ENCODE peak calls at places on chromosome 6, in five cellular contexts. One of them, this sample, is unnamed.

GRCh38 chr6:121612916-121613315 is 177.5 kb downstream of the GJA1 start:
- DNase-seq in AG08396: no peak
- DNase-seq in GM18507: no peak
- DNase-seq in cardiac septum: no peak
- DNase-seq in stimulated activated CD4-positive, alpha-beta T cell treated with anti-CD3 and anti-CD28 coated beads, Interleukin-1b, Interleukin-23, amount 100 ng/mL, for 24 hours: no peak
- DNase-seq in this sample: no peak

GRCh38 chr6:26234421-26235239 is 130.4 kb upstream of the BTN3A2 start:
- DNase-seq in cardiac septum: no peak
- DNase-seq in AG08396: peak; percentile 75
- DNase-seq in stimulated activated CD4-positive, alpha-beta T cell treated with anti-CD3 and anti-CD28 coated beads, Interleukin-1b, Interleukin-23, amount 100 ng/mL, for 24 hours: peak; percentile 35
- DNase-seq in GM18507: no peak
- DNase-seq in this sample: peak; percentile 90

GRCh38 chr6:32439708-32440214 is at the start of gene HLA-DRA:
- DNase-seq in AG08396: peak; percentile 55
- DNase-seq in stimulated activated CD4-positive, alpha-beta T cell treated with anti-CD3 and anti-CD28 coated beads, Interleukin-1b, Interleukin-23, amount 100 ng/mL, for 24 hours: peak; percentile 7
- DNase-seq in GM18507: peak; percentile 61
- DNase-seq in cardiac septum: no peak
- DNase-seq in this sample: peak; percentile 64

GRCh38 chr6:163454425-163454824 is 39.9 kb downstream of the QKI start:
- DNase-seq in stimulated activated CD4-positive, alpha-beta T cell treated with anti-CD3 and anti-CD28 coated beads, Interleukin-1b, Interleukin-23, amount 100 ng/mL, for 24 hours: no peak
- DNase-seq in AG08396: no peak
- DNase-seq in cardiac septum: no peak
- DNase-seq in GM18507: no peak
- DNase-seq in this sample: no peak

GRCh38 chr6:73079611-73079955 is 145.7 kb downstream of the KHDC1L start:
- DNase-seq in stimulated activated CD4-positive, alpha-beta T cell treated with anti-CD3 and anti-CD28 coated beads, Interleukin-1b, Interleukin-23, amount 100 ng/mL, for 24 hours: no peak
- DNase-seq in AG08396: peak; percentile 10
- DNase-seq in cardiac septum: no peak
- DNase-seq in GM18507: no peak
- DNase-seq in this sample: peak; percentile 31

GRCh38 chr6:18031189-18031588 is 43.8 kb upstream of the KIF13A start:
- DNase-seq in AG08396: no peak
- DNase-seq in cardiac septum: no peak
- DNase-seq in stimulated activated CD4-positive, alpha-beta T cell treated with anti-CD3 and anti-CD28 coated beads, Interleukin-1b, Interleukin-23, amount 100 ng/mL, for 24 hours: no peak
- DNase-seq in GM18507: no peak
- DNase-seq in this sample: no peak

GRCh38 chr6:35415065-35415880 is 36.9 kb upstream of the FANCE start:
- DNase-seq in GM18507: no peak
- DNase-seq in stimulated activated CD4-positive, alpha-beta T cell treated with anti-CD3 and anti-CD28 coated beads, Interleukin-1b, Interleukin-23, amount 100 ng/mL, for 24 hours: no peak
- DNase-seq in cardiac septum: no peak
- DNase-seq in AG08396: peak; percentile 90
- DNase-seq in this sample: peak; percentile 79

GRCh38 chr6:69022991-69023390 is 387.9 kb downstream of the ADGRB3 start:
- DNase-seq in GM18507: no peak
- DNase-seq in cardiac septum: no peak
- DNase-seq in stimulated activated CD4-positive, alpha-beta T cell treated with anti-CD3 and anti-CD28 coated beads, Interleukin-1b, Interleukin-23, amount 100 ng/mL, for 24 hours: no peak
- DNase-seq in AG08396: peak; percentile 7
- DNase-seq in this sample: peak; percentile 6

GRCh38 chr6:39044181-39044580 is 4.4 kb upstream of the GLP1R start:
- DNase-seq in cardiac septum: no peak
- DNase-seq in stimulated activated CD4-positive, alpha-beta T cell treated with anti-CD3 and anti-CD28 coated beads, Interleukin-1b, Interleukin-23, amount 100 ng/mL, for 24 hours: no peak
- DNase-seq in AG08396: no peak
- DNase-seq in GM18507: no peak
- DNase-seq in this sample: peak; percentile 53

GRCh38 chr6:6918216-6918983 is 189.4 kb upstream of the RREB1 start:
- DNase-seq in AG08396: peak; percentile 30
- DNase-seq in cardiac septum: no peak
- DNase-seq in GM18507: peak; percentile 60
- DNase-seq in stimulated activated CD4-positive, alpha-beta T cell treated with anti-CD3 and anti-CD28 coated beads, Interleukin-1b, Interleukin-23, amount 100 ng/mL, for 24 hours: peak; percentile 50
- DNase-seq in this sample: peak; percentile 73

GRCh38 chr6:134123666-134124208 is 71.3 kb upstream of the SLC2A12 start:
- DNase-seq in stimulated activated CD4-positive, alpha-beta T cell treated with anti-CD3 and anti-CD28 coated beads, Interleukin-1b, Interleukin-23, amount 100 ng/mL, for 24 hours: no peak
- DNase-seq in cardiac septum: no peak
- DNase-seq in AG08396: no peak
- DNase-seq in GM18507: no peak
- DNase-seq in this sample: peak; percentile 75

GRCh38 chr6:73724389-73724788 is 28.4 kb downstream of the CD109 start:
- DNase-seq in GM18507: no peak
- DNase-seq in stimulated activated CD4-positive, alpha-beta T cell treated with anti-CD3 and anti-CD28 coated beads, Interleukin-1b, Interleukin-23, amount 100 ng/mL, for 24 hours: no peak
- DNase-seq in AG08396: no peak
- DNase-seq in cardiac septum: no peak
- DNase-seq in this sample: no peak

GRCh38 chr6:155201461-155202226 is 62.2 kb upstream of the CLDN20 start:
- DNase-seq in stimulated activated CD4-positive, alpha-beta T cell treated with anti-CD3 and anti-CD28 coated beads, Interleukin-1b, Interleukin-23, amount 100 ng/mL, for 24 hours: no peak
- DNase-seq in AG08396: peak; percentile 41
- DNase-seq in GM18507: no peak
- DNase-seq in cardiac septum: no peak
- DNase-seq in this sample: peak; percentile 54

GRCh38 chr6:154164397-154164796 is 125.4 kb downstream of the OPRM1 start:
- DNase-seq in cardiac septum: no peak
- DNase-seq in AG08396: peak; percentile 71
- DNase-seq in GM18507: no peak
- DNase-seq in stimulated activated CD4-positive, alpha-beta T cell treated with anti-CD3 and anti-CD28 coated beads, Interleukin-1b, Interleukin-23, amount 100 ng/mL, for 24 hours: no peak
- DNase-seq in this sample: peak; percentile 41

GRCh38 chr6:131917318-131917717 is 33.9 kb downstream of the CCN2 start:
- DNase-seq in AG08396: no peak
- DNase-seq in stimulated activated CD4-positive, alpha-beta T cell treated with anti-CD3 and anti-CD28 coated beads, Interleukin-1b, Interleukin-23, amount 100 ng/mL, for 24 hours: no peak
- DNase-seq in GM18507: no peak
- DNase-seq in cardiac septum: no peak
- DNase-seq in this sample: no peak

GRCh38 chr6:107866606-107867301 is 42.6 kb upstream of the SCML4 start:
- DNase-seq in GM18507: no peak
- DNase-seq in AG08396: peak; percentile 59
- DNase-seq in cardiac septum: no peak
- DNase-seq in stimulated activated CD4-positive, alpha-beta T cell treated with anti-CD3 and anti-CD28 coated beads, Interleukin-1b, Interleukin-23, amount 100 ng/mL, for 24 hours: no peak
- DNase-seq in this sample: peak; percentile 60

GRCh38 chr6:112298816-112299281 is 44.5 kb upstream of the LAMA4 start:
- DNase-seq in stimulated activated CD4-positive, alpha-beta T cell treated with anti-CD3 and anti-CD28 coated beads, Interleukin-1b, Interleukin-23, amount 100 ng/mL, for 24 hours: no peak
- DNase-seq in GM18507: no peak
- DNase-seq in AG08396: peak; percentile 49
- DNase-seq in cardiac septum: no peak
- DNase-seq in this sample: peak; percentile 63

GRCh38 chr6:56173228-56173627 is 74.2 kb downstream of the COL21A1 start:
- DNase-seq in AG08396: no peak
- DNase-seq in cardiac septum: no peak
- DNase-seq in GM18507: no peak
- DNase-seq in stimulated activated CD4-positive, alpha-beta T cell treated with anti-CD3 and anti-CD28 coated beads, Interleukin-1b, Interleukin-23, amount 100 ng/mL, for 24 hours: no peak
- DNase-seq in this sample: no peak

GRCh38 chr6:136803589-136803988 is 11.3 kb upstream of the MAP3K5 start:
- DNase-seq in stimulated activated CD4-positive, alpha-beta T cell treated with anti-CD3 and anti-CD28 coated beads, Interleukin-1b, Interleukin-23, amount 100 ng/mL, for 24 hours: no peak
- DNase-seq in AG08396: no peak
- DNase-seq in cardiac septum: no peak
- DNase-seq in GM18507: no peak
- DNase-seq in this sample: no peak

GRCh38 chr6:6696867-6697531 is 108.5 kb downstream of the LY86 start:
- DNase-seq in GM18507: no peak
- DNase-seq in AG08396: peak; percentile 48
- DNase-seq in stimulated activated CD4-positive, alpha-beta T cell treated with anti-CD3 and anti-CD28 coated beads, Interleukin-1b, Interleukin-23, amount 100 ng/mL, for 24 hours: no peak
- DNase-seq in cardiac septum: peak; percentile 85
- DNase-seq in this sample: peak; percentile 82

GRCh38 chr6:23499549-23499948 is 626.5 kb upstream of the NRSN1 start:
- DNase-seq in cardiac septum: no peak
- DNase-seq in stimulated activated CD4-positive, alpha-beta T cell treated with anti-CD3 and anti-CD28 coated beads, Interleukin-1b, Interleukin-23, amount 100 ng/mL, for 24 hours: no peak
- DNase-seq in GM18507: no peak
- DNase-seq in AG08396: no peak
- DNase-seq in this sample: no peak

GRCh38 chr6:120405947-120406346 is 928.3 kb downstream of the TBC1D32 start:
- DNase-seq in GM18507: no peak
- DNase-seq in cardiac septum: no peak
- DNase-seq in AG08396: no peak
- DNase-seq in stimulated activated CD4-positive, alpha-beta T cell treated with anti-CD3 and anti-CD28 coated beads, Interleukin-1b, Interleukin-23, amount 100 ng/mL, for 24 hours: no peak
- DNase-seq in this sample: peak; percentile 24